ENCODE peak calls at places on chromosomes 3 and 15, in five cellular contexts. One of them, this sample, is unnamed.

GRCh38 chr15:81516461-81516860 is 142.4 kb upstream of the TMC3 start:
- DNase-seq in hypothalamus: no peak
- DNase-seq in AG10803: peak
- DNase-seq in KBM-7: no peak
- DNase-seq in C1 segment of cervical spinal cord: no peak
- DNase-seq in this sample: no peak

GRCh38 chr3:9730747-9731205 is 759 bp upstream of the BRPF1 start:
- DNase-seq in KBM-7: no peak
- DNase-seq in hypothalamus: peak
- DNase-seq in AG10803: peak
- DNase-seq in C1 segment of cervical spinal cord: no peak
- DNase-seq in this sample: no peak

GRCh38 chr3:197353001-197353866 is 54.8 kb upstream of the DLG1 start:
- DNase-seq in hypothalamus: no peak
- DNase-seq in AG10803: no peak
- DNase-seq in KBM-7: no peak
- DNase-seq in C1 segment of cervical spinal cord: no peak
- DNase-seq in this sample: no peak

GRCh38 chr3:99522147-99522546 is 116.2 kb upstream of the COL8A1 start:
- DNase-seq in hypothalamus: no peak
- DNase-seq in KBM-7: no peak
- DNase-seq in AG10803: no peak
- DNase-seq in C1 segment of cervical spinal cord: no peak
- DNase-seq in this sample: no peak

GRCh38 chr15:27017168-27017809 is 46.3 kb downstream of the GABRG3 start:
- DNase-seq in hypothalamus: no peak
- DNase-seq in C1 segment of cervical spinal cord: no peak
- DNase-seq in KBM-7: peak
- DNase-seq in AG10803: peak
- DNase-seq in this sample: peak

GRCh38 chr15:60804986-60805949 is 326.3 kb upstream of the ICE2 start:
- DNase-seq in AG10803: peak
- DNase-seq in KBM-7: no peak
- DNase-seq in hypothalamus: no peak
- DNase-seq in C1 segment of cervical spinal cord: no peak
- DNase-seq in this sample: peak

GRCh38 chr3:14113964-14114667 is 10.6 kb downstream of the CHCHD4 start:
- DNase-seq in C1 segment of cervical spinal cord: no peak
- DNase-seq in AG10803: no peak
- DNase-seq in KBM-7: peak
- DNase-seq in hypothalamus: no peak
- DNase-seq in this sample: no peak

GRCh38 chr3:129556890-129557736 is 14.1 kb downstream of the H1-8 start:
- DNase-seq in hypothalamus: no peak
- DNase-seq in AG10803: peak
- DNase-seq in C1 segment of cervical spinal cord: no peak
- DNase-seq in KBM-7: no peak
- DNase-seq in this sample: no peak

GRCh38 chr3:37543692-37544091 is 318.0 kb upstream of the CTDSPL start:
- DNase-seq in C1 segment of cervical spinal cord: no peak
- DNase-seq in hypothalamus: no peak
- DNase-seq in AG10803: no peak
- DNase-seq in KBM-7: no peak
- DNase-seq in this sample: no peak

GRCh38 chr3:139780603-139781002 is 102.8 kb upstream of the NMNAT3 start:
- DNase-seq in AG10803: no peak
- DNase-seq in KBM-7: no peak
- DNase-seq in hypothalamus: no peak
- DNase-seq in C1 segment of cervical spinal cord: no peak
- DNase-seq in this sample: peak

GRCh38 chr3:30342319-30343060 is 263.9 kb upstream of the TGFBR2 start:
- DNase-seq in AG10803: peak
- DNase-seq in hypothalamus: no peak
- DNase-seq in C1 segment of cervical spinal cord: no peak
- DNase-seq in KBM-7: no peak
- DNase-seq in this sample: peak

GRCh38 chr15:46365612-46366011 is 730.8 kb downstream of the SQOR start:
- DNase-seq in AG10803: peak
- DNase-seq in KBM-7: no peak
- DNase-seq in C1 segment of cervical spinal cord: no peak
- DNase-seq in hypothalamus: no peak
- DNase-seq in this sample: peak

GRCh38 chr3:44624696-44625528 is at the start of gene ZNF197:
- DNase-seq in KBM-7: peak
- DNase-seq in AG10803: peak
- DNase-seq in C1 segment of cervical spinal cord: peak
- DNase-seq in hypothalamus: peak
- DNase-seq in this sample: peak

GRCh38 chr15:51796777-51797474 is 32.5 kb upstream of the TMOD3 start:
- DNase-seq in hypothalamus: no peak
- DNase-seq in AG10803: peak
- DNase-seq in KBM-7: no peak
- DNase-seq in C1 segment of cervical spinal cord: no peak
- DNase-seq in this sample: peak

GRCh38 chr15:34582461-34583357 is 742 bp downstream of the GOLGA8B start:
- DNase-seq in AG10803: peak
- DNase-seq in hypothalamus: no peak
- DNase-seq in C1 segment of cervical spinal cord: no peak
- DNase-seq in KBM-7: peak
- DNase-seq in this sample: peak

GRCh38 chr3:9944271-9944670 is 7.9 kb downstream of the PRRT3 start:
- DNase-seq in C1 segment of cervical spinal cord: no peak
- DNase-seq in KBM-7: no peak
- DNase-seq in hypothalamus: no peak
- DNase-seq in AG10803: no peak
- DNase-seq in this sample: no peak

GRCh38 chr3:45574067-45574494 is 20.5 kb upstream of the LIMD1 start:
- DNase-seq in C1 segment of cervical spinal cord: no peak
- DNase-seq in AG10803: no peak
- DNase-seq in KBM-7: no peak
- DNase-seq in hypothalamus: no peak
- DNase-seq in this sample: no peak

GRCh38 chr3:127667119-127667681 is 5.6 kb upstream of the ABTB1 start:
- DNase-seq in hypothalamus: no peak
- DNase-seq in AG10803: no peak
- DNase-seq in KBM-7: no peak
- DNase-seq in C1 segment of cervical spinal cord: no peak
- DNase-seq in this sample: no peak

GRCh38 chr15:78619022-78619950 is 1.5 kb downstream of the CHRNA3 start:
- DNase-seq in C1 segment of cervical spinal cord: no peak
- DNase-seq in hypothalamus: no peak
- DNase-seq in AG10803: no peak
- DNase-seq in KBM-7: no peak
- DNase-seq in this sample: no peak

GRCh38 chr3:18302517-18302916 is 122.6 kb downstream of the SATB1 start:
- DNase-seq in hypothalamus: no peak
- DNase-seq in KBM-7: no peak
- DNase-seq in AG10803: peak
- DNase-seq in C1 segment of cervical spinal cord: no peak
- DNase-seq in this sample: peak

GRCh38 chr3:156148946-156149348 is 28.6 kb downstream of the KCNAB1 start:
- DNase-seq in KBM-7: peak
- DNase-seq in AG10803: peak
- DNase-seq in hypothalamus: no peak
- DNase-seq in C1 segment of cervical spinal cord: no peak
- DNase-seq in this sample: peak

GRCh38 chr3:32249184-32249782 is 10.8 kb downstream of the CMTM8 start:
- DNase-seq in hypothalamus: no peak
- DNase-seq in C1 segment of cervical spinal cord: no peak
- DNase-seq in AG10803: peak
- DNase-seq in KBM-7: peak
- DNase-seq in this sample: peak

GRCh38 chr15:56933420-56934210 is 15.2 kb downstream of the TCF12 start:
- DNase-seq in KBM-7: no peak
- DNase-seq in hypothalamus: no peak
- DNase-seq in AG10803: no peak
- DNase-seq in C1 segment of cervical spinal cord: no peak
- DNase-seq in this sample: peak

This sample was measured in M059J.